ENCODE peak calls at places on chromosomes 2 and 18, in four cellular contexts. Y is SK-N-SH, T is GM12878, P is K562. V is an unnamed sample. For H3K4me1, the result is how much of the 10 kb centered on the place peaks cover.

GRCh38 chr2:157848242-157848641 is 27.9 kb downstream of the ACVR1 start:
- DNase-seq in P (no peak), Y (no peak), T (no peak), V (no peak)

GRCh38 chr2:151437630-151438029 is 27.9 kb downstream of the RIF1 start:
- DNase-seq in Y (peak), P (peak), T (no peak), V (peak)

GRCh38 chr2:168849610-168850009 is 40.6 kb downstream of the SPC25 start:
- DNase-seq in Y (peak), T (no peak), P (peak), V (peak)

GRCh38 chr2:114022360-114023085 is 132.6 kb downstream of the ACTR3 start:
- DNase-seq in P (no peak), Y (no peak), T (no peak), V (peak)

GRCh38 chr2:9641641-9642040 is 10.8 kb upstream of the YWHAQ start:
- DNase-seq in Y (no peak), P (no peak), T (no peak), V (no peak)

GRCh38 chr2:170500770-170501169 is 214.4 kb upstream of the SP5 start:
- DNase-seq in T (no peak), Y (no peak), P (no peak), V (peak)

GRCh38 chr2:142754182-142754581 is 123.3 kb upstream of the KYNU start:
- DNase-seq in T (no peak), Y (no peak), P (no peak), V (no peak)

GRCh38 chr18:24112874-24113615 is 25.8 kb upstream of the CABYR start:
- DNase-seq in T (no peak), P (no peak), Y (no peak), V (peak)

GRCh38 chr2:138078153-138078552 is 113.9 kb downstream of the HNMT start:
- DNase-seq in P (no peak), T (no peak), Y (no peak), V (no peak)

GRCh38 chr18:78999939-79000338 is 20.3 kb downstream of the SALL3 start:
- DNase-seq in T (no peak), Y (no peak), P (no peak), V (no peak)

GRCh38 chr2:224261316-224261715 is 140.6 kb downstream of the FAM124B start:
- DNase-seq in Y (no peak), P (no peak), T (no peak), V (peak)

GRCh38 chr2:29063646-29064372 is 10.5 kb downstream of the PCARE start:
- DNase-seq in T (no peak), Y (no peak), P (no peak), V (peak)

GRCh38 chr2:13015941-13016340 is 299.2 kb downstream of the TRIB2 start:
- DNase-seq in T (no peak), P (no peak), Y (no peak), V (no peak)

GRCh38 chr2:17540813-17541513 is 467 bp downstream of the VSNL1 start:
- DNase-seq in T (no peak), P (no peak), Y (peak), V (no peak)

GRCh38 chr2:238893349-238894000 is 45.6 kb downstream of the TWIST2 start:
- DNase-seq in T (no peak), Y (no peak), P (no peak), V (no peak)

GRCh38 chr2:128090909-128091690 is at the start of gene UGGT1:
- DNase-seq in T (peak), P (peak), Y (peak), V (peak)

GRCh38 chr2:128090575-128090908 is 458 bp upstream of the UGGT1 start:
- DNase-seq in Y (no peak), P (no peak), T (no peak), V (no peak)

GRCh38 chr2:128091691-128092050 is 671 bp downstream of the UGGT1 start:
- DNase-seq in T (no peak), Y (no peak), P (no peak), V (peak)

GRCh38 chr2:128084757-128085156 is 6.2 kb upstream of the UGGT1 start:
- DNase-seq in P (no peak), Y (no peak), T (no peak), V (no peak)

DNA sequence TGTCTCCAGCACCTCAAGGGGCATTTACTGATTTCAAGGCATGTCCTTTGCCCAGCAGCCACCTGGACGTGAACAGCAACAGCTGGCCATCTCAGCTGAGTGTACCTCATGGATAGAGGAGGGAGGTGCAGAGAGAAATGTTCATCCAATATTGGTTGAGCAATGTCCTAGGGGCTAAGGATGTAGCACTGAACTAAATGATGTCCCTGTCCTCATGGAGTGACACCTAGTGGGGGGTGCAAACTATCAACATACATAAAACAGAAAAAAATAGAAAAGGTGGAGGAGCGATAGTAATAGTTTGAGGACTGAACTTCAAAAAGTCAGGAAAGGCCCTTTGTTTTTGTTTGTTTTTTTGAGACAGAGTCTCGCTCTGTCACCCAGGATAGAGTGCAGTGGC is 4.8 kb upstream of the UGGT1 start:
- DNase-seq in Y (no peak), T (no peak), P (no peak), V (no peak)
- TF ChIP-seq CTCF in Y (no peak), T (no peak), P (no peak), V (no peak)

GRCh38 chr18:58211510-58211909 is 167.5 kb downstream of the NEDD4L start:
- DNase-seq in P (no peak), Y (no peak), T (no peak), V (no peak)

GRCh38 chr18:58213445-58213844 is 169.4 kb downstream of the NEDD4L start:
- DNase-seq in P (no peak), T (no peak), Y (no peak), V (peak)

GRCh38 chr18:58213931-58214431 is 170.0 kb downstream of the NEDD4L start:
- DNase-seq in Y (no peak), P (no peak), T (no peak), V (peak)

GRCh38 chr18:58215005-58215404 is 171.0 kb downstream of the NEDD4L start:
- DNase-seq in Y (no peak), P (no peak), T (no peak), V (no peak)

DNA sequence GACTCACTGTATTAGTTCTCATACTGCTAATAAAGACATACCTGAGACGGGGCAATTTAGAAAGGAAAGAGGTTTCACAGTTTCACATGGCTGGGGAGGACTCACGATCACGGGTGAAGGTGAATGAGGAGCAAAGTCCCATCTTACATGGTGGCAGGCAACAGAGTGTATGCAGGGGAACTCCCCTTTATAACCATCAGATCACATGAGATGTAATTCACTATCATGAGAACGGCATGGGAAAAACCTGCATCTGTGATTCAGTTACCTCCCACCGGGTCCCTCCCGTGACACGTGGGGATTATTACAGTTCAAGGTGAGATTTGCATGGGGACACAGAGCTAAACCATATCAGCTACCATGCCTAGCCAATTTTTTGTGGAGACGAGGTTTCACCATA is 168.2 kb downstream of the NEDD4L start:
- DNase-seq in Y (no peak), T (peak), P (no peak), V (no peak)
- TF ChIP-seq SMC3 in Y (no peak), T (no peak), P (no peak), V (no peak)

GRCh38 chr18:57432765-57433400 is 2.3 kb upstream of the ONECUT2 start:
- DNase-seq in Y (no peak), P (no peak), T (no peak), V (no peak)
- H3K4me1 ChIP-seq in Y (under half), P (under half), T (under half), V (under half)

GRCh38 chr18:42028232-42028832 is 73.3 kb downstream of the PIK3C3 start:
- DNase-seq in P (peak), Y (peak), T (no peak), V (peak)

GRCh38 chr18:42032447-42032846 is 77.4 kb downstream of the PIK3C3 start:
- DNase-seq in P (no peak), Y (no peak), T (no peak), V (no peak)

GRCh38 chr18:42029100-42029499 is 74.1 kb downstream of the PIK3C3 start:
- DNase-seq in T (no peak), P (no peak), Y (no peak), V (no peak)

GRCh38 chr18:42033137-42033810 is 78.2 kb downstream of the PIK3C3 start:
- DNase-seq in Y (no peak), T (no peak), P (no peak), V (no peak)

GRCh38 chr18:42030586-42031182 is 75.7 kb downstream of the PIK3C3 start:
- DNase-seq in T (no peak), P (peak), Y (peak), V (peak)
- TF ChIP-seq CTCF in T (peak), P (peak), Y (peak), V (peak)

GRCh38 chr2:39150890-39151497 is 30.1 kb upstream of the SOS1 start:
- DNase-seq in Y (no peak), P (no peak), T (no peak), V (no peak)
- TF ChIP-seq SMC3 in Y (no peak), P (no peak), T (no peak), V (no peak)

GRCh38 chr2:54999182-54999581 is 51.1 kb downstream of the RTN4 start:
- DNase-seq in Y (no peak), T (no peak), P (no peak), V (peak)
- H3K4me1 ChIP-seq in Y (under half), T (under half), P (under half), V (under half)

GRCh38 chr2:198471291-198471690 is 666.9 kb downstream of the PLCL1 start:
- DNase-seq in Y (no peak), P (no peak), T (no peak), V (no peak)
- TF ChIP-seq CTCF in Y (no peak), P (no peak), T (no peak), V (no peak)

V was measured in IMR-90.